ENCODE peak calls at places on chromosomes 16 and 17, in five cellular contexts. V, H, G, J and I are unnamed samples.

GRCh38 chr16:8959921-8960787 is 3.6 kb downstream of the USP7 start:
- DNase-seq in V (no peak), H (no peak), G (no peak), J (peak), I (no peak)

GRCh38 chr16:10575506-10576130 is 4.8 kb downstream of the EMP2 start:
- DNase-seq in V (no peak), H (no peak), G (no peak), J (no peak), I (no peak)

GRCh38 chr16:81599034-81599744 is 154.6 kb downstream of the CMIP start:
- DNase-seq in V (no peak), H (no peak), G (no peak), J (no peak), I (no peak)

GRCh38 chr17:68910789-68911431 is 44.3 kb downstream of the ABCA8 start:
- DNase-seq in V (no peak), H (no peak), G (no peak), J (no peak), I (no peak)

GRCh38 chr17:65100316-65101140 is 36.6 kb upstream of the RGS9 start:
- DNase-seq in V (peak), H (peak), G (peak), J (peak), I (peak)

GRCh38 chr16:11319529-11320146 is 25.6 kb upstream of the RMI2 start:
- DNase-seq in V (no peak), H (no peak), G (peak), J (no peak), I (no peak)

GRCh38 chr17:57016066-57016763 is 38.3 kb downstream of the SCPEP1 start:
- DNase-seq in V (no peak), H (peak), G (no peak), J (no peak), I (no peak)

GRCh38 chr16:24685539-24686432 is 43.7 kb upstream of the TNRC6A start:
- DNase-seq in V (peak), H (peak), G (no peak), J (no peak), I (no peak)

GRCh38 chr17:43908111-43908721 is 880 bp upstream of the MPP2 start:
- DNase-seq in V (no peak), H (peak), G (no peak), J (peak), I (no peak)

GRCh38 chr16:16028311-16028999 is 79.0 kb downstream of the ABCC1 start:
- DNase-seq in V (no peak), H (no peak), G (no peak), J (no peak), I (no peak)

GRCh38 chr17:79024901-79025737 is 1.1 kb downstream of the C1QTNF1 start:
- DNase-seq in V (no peak), H (no peak), G (no peak), J (no peak), I (no peak)

GRCh38 chr16:73418051-73418450 is 370.1 kb upstream of the ZFHX3 start:
- DNase-seq in V (no peak), H (no peak), G (no peak), J (no peak), I (no peak)

GRCh38 chr16:19094542-19095365 is 19.0 kb upstream of the ITPRIPL2 start:
- DNase-seq in V (no peak), H (no peak), G (no peak), J (no peak), I (no peak)

GRCh38 chr17:61238455-61238933 is 161.1 kb upstream of the TBX2 start:
- DNase-seq in V (no peak), H (no peak), G (no peak), J (no peak), I (no peak)

GRCh38 chr16:50313596-50314483 is 47.5 kb downstream of the ADCY7 start:
- DNase-seq in V (no peak), H (no peak), G (no peak), J (peak), I (peak)

GRCh38 chr17:17737938-17738894 is 57.0 kb downstream of the RAI1 start:
- DNase-seq in V (no peak), H (peak), G (no peak), J (no peak), I (no peak)